ENCODE peak calls at places on chromosome 16, in six cellular contexts. H, U, P, M, I and B are unnamed samples.

GRCh38 chr16:89831810-89832328 is 3.6 kb downstream of the SPIRE2 start:
- DNase-seq in M (no peak), H (no peak), P (no peak), U (no peak), I (no peak), B (no peak)

GRCh38 chr16:57609541-57610401 is 18.7 kb upstream of the ADGRG1 start:
- DNase-seq in U (peak; percentile 30), I (peak; percentile 95), H (no peak), M (peak; percentile 54), P (no peak), B (no peak)

GRCh38 chr16:64738321-64738960 is 383.4 kb downstream of the CDH11 start:
- DNase-seq in M (peak; percentile 66), U (no peak), H (no peak), P (peak; percentile 86), I (no peak), B (no peak)

GRCh38 chr16:57764341-57765159 is 29.0 kb downstream of the KATNB1 start:
- DNase-seq in M (peak; percentile 90), I (peak; percentile 13), H (no peak), P (peak; percentile 73), U (peak; percentile 97), B (peak; percentile 90)

GRCh38 chr16:85459529-85460251 is 153.4 kb upstream of the GSE1 start:
- DNase-seq in U (no peak), I (no peak), P (no peak), M (no peak), H (no peak), B (no peak)

GRCh38 chr16:17493012-17493411 is 22.3 kb upstream of the XYLT1 start:
- DNase-seq in P (no peak), H (no peak), I (no peak), U (no peak), M (no peak), B (no peak)

GRCh38 chr16:54930034-54930938 is at the start of gene IRX5:
- DNase-seq in P (peak; percentile 95), H (peak; percentile 91), U (peak; percentile 94), I (peak; percentile 87), M (peak; percentile 81), B (peak; percentile 97)

GRCh38 chr16:4373909-4374742 is 2.5 kb downstream of the VASN start:
- DNase-seq in P (peak; percentile 95), I (no peak), H (no peak), U (peak; percentile 57), M (peak; percentile 98), B (peak; percentile 47)

GRCh38 chr16:85222151-85222863 is 110.0 kb upstream of the CIBAR2 start:
- DNase-seq in H (peak; percentile 71), M (no peak), P (no peak), U (no peak), I (no peak), B (no peak)

GRCh38 chr16:81251871-81252270 is 13.4 kb downstream of the BCO1 start:
- DNase-seq in U (no peak), P (peak; percentile 80), H (no peak), M (peak; percentile 20), I (no peak), B (no peak)

GRCh38 chr16:89257281-89257731 is 39.8 kb downstream of the ZNF778 start:
- DNase-seq in M (no peak), H (no peak), I (no peak), P (no peak), U (peak; percentile 37), B (no peak)

GRCh38 chr16:27408012-27408601 is 6.1 kb downstream of the IL21R start:
- DNase-seq in U (no peak), M (peak; percentile 65), P (peak; percentile 61), I (no peak), H (no peak), B (peak; percentile 65)

GRCh38 chr16:65336169-65336568 is 214.3 kb upstream of the CDH11 start:
- DNase-seq in M (peak; percentile 77), P (peak; percentile 89), U (no peak), I (no peak), H (no peak), B (peak; percentile 39)

GRCh38 chr16:51243836-51244483 is 92.9 kb upstream of the SALL1 start:
- DNase-seq in U (no peak), H (no peak), P (peak; percentile 55), I (no peak), M (peak; percentile 16), B (peak; percentile 8)

GRCh38 chr16:19410435-19411153 is 7.1 kb upstream of the TMC5 start:
- DNase-seq in M (no peak), P (no peak), I (peak; percentile 71), U (peak; percentile 80), H (peak; percentile 43), B (no peak)

GRCh38 chr16:27522173-27522707 is 27.5 kb downstream of the GTF3C1 start:
- DNase-seq in I (no peak), U (no peak), P (no peak), M (no peak), H (no peak), B (no peak)

GRCh38 chr16:20327444-20328041 is at the start of gene GP2:
- DNase-seq in P (no peak), U (peak; percentile 36), H (no peak), M (no peak), I (no peak), B (no peak)

DNA sequence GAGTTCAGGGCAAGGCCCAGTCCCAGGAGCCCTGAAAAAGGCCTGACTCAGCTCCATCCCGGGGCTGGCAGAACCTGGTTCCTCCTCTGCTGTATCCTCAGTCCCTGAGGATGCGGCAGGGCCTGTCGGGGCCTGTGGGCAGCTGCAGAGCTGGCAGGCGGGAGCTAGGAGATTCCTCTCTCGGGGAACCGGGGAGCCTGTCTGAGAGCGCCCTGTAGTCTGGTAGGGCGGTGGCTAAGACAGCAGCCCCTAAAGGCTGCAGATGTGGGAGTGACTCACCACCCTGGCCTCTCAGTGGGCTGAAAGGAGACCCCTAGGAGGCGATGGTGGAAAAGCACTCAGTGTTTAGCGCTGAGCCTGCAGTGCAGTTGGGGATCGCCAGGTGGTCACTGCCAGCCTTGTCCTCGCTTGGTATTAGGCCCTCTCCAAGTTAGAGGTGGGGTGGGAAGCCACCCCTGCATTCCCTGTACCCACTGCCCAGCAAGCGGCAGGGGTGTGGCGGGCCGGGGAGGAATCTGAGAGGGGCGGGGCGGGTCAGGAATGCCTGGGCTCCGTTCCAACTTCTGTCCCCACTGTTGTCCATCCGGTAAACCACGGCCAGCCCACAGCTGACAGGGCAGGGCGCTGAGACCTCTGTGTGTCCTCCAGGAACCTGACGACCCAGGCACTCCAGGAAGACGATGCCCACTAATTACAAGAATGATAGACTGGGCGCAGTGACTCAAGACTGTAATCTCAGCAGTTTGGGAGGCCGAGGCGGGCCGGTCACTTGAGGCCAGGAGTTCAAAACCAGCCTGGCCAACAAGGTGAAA is 29.5 kb upstream of the CDH1 start:
- DNase-seq in M (no peak), I (no peak), H (peak; percentile 31), U (peak; percentile 91), P (peak; percentile 66), B (peak; percentile 97)
- H2AFZ ChIP-seq in M (peak overlapping the region; percentile 46), I (no peak overlapping the region), H (peak overlapping the region; percentile 41), U (no peak overlapping the region), P (peak overlapping the region; percentile 30), B (peak overlapping the region; percentile 40)

DNA sequence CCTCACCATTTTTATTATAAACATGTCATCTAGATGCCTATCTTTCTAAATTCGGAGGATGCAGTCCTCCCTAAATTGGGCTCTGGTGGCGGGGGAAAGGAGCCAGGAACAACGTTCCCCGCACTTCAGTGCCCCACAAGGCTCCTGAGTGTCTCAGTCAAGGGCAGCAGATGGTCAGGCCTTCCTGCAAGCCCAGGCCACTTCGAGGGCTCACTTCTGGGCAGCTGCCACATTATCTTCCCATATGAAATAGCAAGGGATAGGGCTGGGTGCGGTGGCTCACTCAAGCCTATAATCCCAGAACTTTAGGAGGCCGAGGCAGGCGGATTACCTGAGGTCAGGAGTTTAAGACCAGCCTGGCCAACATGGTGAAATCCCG is 32.3 kb downstream of the FBXO31 start:
- DNase-seq in U (no peak), P (no peak), I (no peak), M (no peak), H (no peak), B (no peak)
- H3K4me2 ChIP-seq in U (no peak overlapping the region), P (peak overlapping the region; percentile 78), I (no peak overlapping the region), M (no peak overlapping the region), H (no peak overlapping the region), B (no peak overlapping the region)

DNA sequence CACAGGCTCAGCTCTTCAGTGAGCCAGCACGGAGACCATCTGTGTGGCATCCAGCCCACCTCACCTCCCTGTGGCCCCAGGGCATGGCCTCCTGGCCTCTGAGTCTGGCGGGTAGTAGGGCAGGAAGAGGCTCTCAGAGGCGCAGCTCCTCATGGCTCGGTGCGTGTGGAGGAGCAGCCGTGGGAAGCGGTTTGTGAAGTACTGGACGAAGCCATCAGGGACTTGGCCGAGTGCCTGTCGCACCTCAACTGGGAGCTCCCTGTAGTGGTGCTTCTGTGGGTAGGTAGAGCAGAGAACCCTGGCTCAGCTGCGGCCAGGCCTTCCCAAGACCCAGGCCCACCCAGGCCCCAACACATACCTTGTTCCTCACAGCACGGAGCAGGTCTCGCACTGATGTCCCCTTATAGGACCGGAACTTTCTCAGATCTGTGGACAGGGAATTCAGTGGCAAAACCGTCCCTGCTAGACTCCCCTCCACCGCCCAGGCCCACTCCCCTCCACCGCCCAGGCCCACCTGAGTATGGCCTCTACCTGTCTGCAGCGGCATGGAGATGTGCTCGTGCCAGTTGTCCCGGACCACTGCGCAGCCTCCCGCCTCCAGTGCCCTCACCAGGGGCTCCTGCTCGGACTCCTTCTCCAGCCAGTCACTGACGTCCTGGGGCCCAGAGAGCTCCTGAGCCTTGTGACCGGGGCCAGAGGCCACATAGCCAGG is 12.2 kb downstream of the PLK1 start:
- DNase-seq in M (no peak), H (no peak), P (no peak), U (no peak), I (no peak), B (no peak)
- H2AFZ ChIP-seq in M (no peak overlapping the region), H (no peak overlapping the region), P (no peak overlapping the region), U (no peak overlapping the region), I (no peak overlapping the region), B (no peak overlapping the region)

DNA sequence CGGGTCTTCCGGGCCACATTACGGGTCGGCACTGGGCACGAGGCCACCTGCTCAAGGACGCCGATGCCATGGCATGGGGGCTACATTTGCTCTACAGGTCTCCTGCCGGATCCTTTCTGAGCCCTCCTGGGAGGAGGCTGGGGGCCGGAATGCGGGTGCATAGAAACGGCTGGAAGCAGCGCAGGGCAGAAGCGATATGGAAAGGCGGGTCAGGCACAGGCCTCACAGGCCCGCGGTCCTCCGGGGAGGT is 28.4 kb downstream of the AXIN1 start:
- DNase-seq in I (no peak), M (no peak), P (no peak), U (no peak), H (no peak), B (no peak)
- H3K4me2 ChIP-seq in I (no peak overlapping the region), M (no peak overlapping the region), P (no peak overlapping the region), U (no peak overlapping the region), H (no peak overlapping the region), B (no peak overlapping the region)

DNA sequence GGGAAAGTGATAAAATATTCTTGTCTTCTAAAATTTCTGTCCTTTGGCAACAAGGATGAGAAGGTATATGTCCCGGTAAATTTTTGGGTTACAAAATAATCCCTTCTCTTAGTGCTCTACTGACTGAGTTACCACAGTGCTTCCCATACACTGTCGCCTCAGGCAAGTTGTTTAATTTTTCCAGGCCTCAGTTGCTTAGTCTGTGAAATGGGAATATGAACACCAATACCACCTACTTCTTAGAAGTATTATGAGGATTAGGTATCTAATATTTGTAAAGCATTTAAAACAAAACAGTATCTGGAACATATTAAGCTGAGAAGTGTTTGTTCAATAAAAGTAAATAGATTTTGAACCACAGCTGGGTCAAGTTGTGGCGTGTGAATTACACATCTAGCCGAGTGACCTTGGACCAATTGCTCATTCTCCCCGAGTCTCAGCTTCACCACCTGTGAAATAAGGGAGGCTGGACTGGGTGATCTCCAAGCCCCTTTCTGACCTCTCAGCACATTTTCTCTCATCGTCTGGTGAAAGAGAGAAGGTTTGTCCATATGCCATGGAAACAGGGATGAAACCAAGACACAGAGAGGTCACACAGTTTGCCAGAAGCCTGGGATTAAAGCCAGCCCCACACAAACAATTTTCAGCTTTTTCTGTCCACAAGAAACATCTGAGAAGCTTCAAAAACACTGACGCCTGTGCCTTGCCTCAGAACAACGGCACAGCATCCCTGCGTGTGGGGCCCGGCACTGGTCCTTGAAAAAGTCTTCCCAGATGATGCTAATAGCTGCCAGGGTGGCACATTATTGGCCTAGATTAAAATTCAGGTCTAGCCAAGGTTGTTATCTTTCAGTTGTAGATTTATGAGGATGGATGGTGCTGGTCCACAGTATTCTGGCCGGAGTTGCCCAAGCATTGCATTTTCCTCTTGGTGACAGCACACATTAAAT is 321.2 kb downstream of the HAPSTR1 start:
- DNase-seq in P (no peak), I (no peak), U (no peak), H (no peak), M (no peak), B (no peak)
- H2AFZ ChIP-seq in P (no peak overlapping the region), I (no peak overlapping the region), U (no peak overlapping the region), H (no peak overlapping the region), M (no peak overlapping the region), B (no peak overlapping the region)